ENCODE peak calls at places on chromosomes 5 and 9, in six cellular contexts. N is GDM1; D is AG08395; M is body of pancreas; I is effector CD4-positive, alpha-beta T cell; V is Ammon's horn. K is an unnamed sample.

GRCh38 chr5:143237664-143238063 is 165.8 kb downstream of the NR3C1 start:
- DNase-seq in I (no peak), M (no peak), D (no peak), N (no peak), V (no peak), K (no peak)

GRCh38 chr5:1919209-1919566 is 36.5 kb upstream of the IRX4 start:
- DNase-seq in V (no peak), M (no peak), N (no peak), D (no peak), I (no peak), K (no peak)

GRCh38 chr9:75146229-75146628 is 57.9 kb downstream of the OSTF1 start:
- DNase-seq in N (no peak), D (peak; percentile 50), M (no peak), I (no peak), V (no peak), K (no peak)

GRCh38 chr9:78694950-78695349 is 398.0 kb downstream of the PSAT1 start:
- DNase-seq in D (no peak), I (no peak), M (no peak), V (no peak), N (no peak), K (no peak)

GRCh38 chr5:10676224-10676623 is 84.8 kb downstream of the DAP start:
- DNase-seq in V (no peak), N (no peak), I (no peak), M (no peak), D (no peak), K (no peak)

GRCh38 chr9:137757613-137758029 is 120.0 kb upstream of the CACNA1B start:
- DNase-seq in M (no peak), I (no peak), D (peak; percentile 45), V (no peak), N (no peak), K (no peak)

GRCh38 chr9:114484854-114485443 is 20.3 kb downstream of the WHRN start:
- DNase-seq in V (no peak), N (no peak), I (peak; percentile 21), D (peak; percentile 60), M (no peak), K (peak; percentile 19)

GRCh38 chr5:67672633-67673032 is 476.0 kb upstream of the CD180 start:
- DNase-seq in D (peak; percentile 44), N (no peak), M (no peak), V (no peak), I (no peak), K (no peak)

GRCh38 chr9:100213730-100214477 is 114.9 kb downstream of the INVS start:
- DNase-seq in I (no peak), D (peak; percentile 18), V (no peak), N (no peak), M (no peak), K (no peak)

GRCh38 chr5:58107704-58108103 is 352.2 kb downstream of the PLK2 start:
- DNase-seq in I (no peak), V (no peak), N (no peak), M (no peak), D (no peak), K (no peak)

GRCh38 chr9:23394189-23394588 is 431.9 kb downstream of the ELAVL2 start:
- DNase-seq in V (no peak), D (no peak), I (no peak), N (no peak), M (no peak), K (no peak)

GRCh38 chr9:118318770-118319443 is 614.7 kb downstream of the TLR4 start:
- DNase-seq in I (no peak), D (no peak), N (no peak), M (peak; percentile 14), V (no peak), K (no peak)

GRCh38 chr9:100309992-100310391 is 42.8 kb downstream of the TEX10 start:
- DNase-seq in N (no peak), V (no peak), M (no peak), D (peak; percentile 22), I (no peak), K (no peak)

GRCh38 chr5:160434022-160434531 is 12.4 kb downstream of the PTTG1 start:
- DNase-seq in V (peak; percentile 76), I (no peak), D (no peak), N (no peak), M (peak; percentile 51), K (no peak)

GRCh38 chr9:503881-504852 is 289.5 kb downstream of the DOCK8 start:
- DNase-seq in V (peak; percentile 65), M (peak; percentile 84), D (peak; percentile 75), N (peak; percentile 21), I (peak; percentile 51), K (peak; percentile 63)

GRCh38 chr9:36551129-36551528 is 21.6 kb upstream of the MELK start:
- DNase-seq in I (no peak), D (peak; percentile 59), N (no peak), M (no peak), V (no peak), K (no peak)

GRCh38 chr9:130970052-130970451 is 31.0 kb upstream of the FIBCD1 start:
- DNase-seq in N (no peak), V (no peak), D (no peak), M (no peak), I (no peak), K (no peak)

GRCh38 chr5:80083115-80083890 is 48.2 kb downstream of the THBS4 start:
- DNase-seq in M (no peak), N (no peak), I (no peak), D (peak; percentile 82), V (peak; percentile 68), K (no peak)

GRCh38 chr5:156076912-156077311 is 250.1 kb upstream of the SGCD start:
- DNase-seq in M (no peak), I (no peak), D (no peak), N (no peak), V (no peak), K (no peak)

GRCh38 chr5:144092510-144092909 is 77.9 kb downstream of the YIPF5 start:
- DNase-seq in V (no peak), D (peak; percentile 21), M (no peak), I (no peak), N (no peak), K (no peak)

GRCh38 chr5:96117863-96118651 is 156.4 kb upstream of the ELL2 start:
- DNase-seq in I (no peak), V (no peak), N (no peak), M (no peak), D (peak; percentile 67), K (no peak)